ENCODE peak calls at places on chromosomes 5 and 9, in seven cellular contexts. Z is body of pancreas; P is DMS153; V is activated CD4-positive, alpha-beta T cell treated with anti-CD3 and anti-CD28 coated beads for 36 hours; Y is stimulated activated naive CD4-positive, alpha-beta T cell treated with Interleukin-2 at 50 U/mL for 16 hours; K is stimulated activated CD8-positive, alpha-beta memory T cell treated with anti-CD3 and anti-CD28 coated beads, Interleukin-2, amount 100 ng/mL, for 1 hour; M is AG08396. C is an unnamed sample.

GRCh38 chr9:127612993-127613954 is 1.2 kb downstream of the STXBP1 start:
- DNase-seq in Z (peak; percentile 53), P (peak; percentile 22), V (peak; percentile 52), Y (peak; percentile 19), K (peak; percentile 7), M (peak; percentile 79), C (peak; percentile 80)

GRCh38 chr9:73683862-73684591 is 532.4 kb downstream of the ANXA1 start:
- DNase-seq in Z (no peak), P (peak; percentile 47), V (no peak), Y (no peak), K (no peak), M (peak; percentile 3), C (no peak)

GRCh38 chr9:93813687-93814560 is 141.2 kb downstream of the BARX1 start:
- DNase-seq in Z (no peak), P (peak; percentile 98), V (no peak), Y (no peak), K (no peak), M (no peak), C (no peak)

GRCh38 chr5:149792540-149792939 is 62.4 kb downstream of the PPARGC1B start:
- DNase-seq in Z (no peak), P (no peak), V (no peak), Y (no peak), K (no peak), M (no peak), C (no peak)

GRCh38 chr5:171342362-171343111 is 33.5 kb downstream of the TLX3 start:
- DNase-seq in Z (peak; percentile 45), P (no peak), V (peak; percentile 63), Y (no peak), K (no peak), M (peak; percentile 46), C (no peak)

GRCh38 chr5:40652441-40653220 is 27.1 kb upstream of the PTGER4 start:
- DNase-seq in Z (no peak), P (no peak), V (peak; percentile 49), Y (no peak), K (no peak), M (no peak), C (no peak)

GRCh38 chr5:72194846-72195245 is 87.6 kb downstream of the MAP1B start:
- DNase-seq in Z (no peak), P (no peak), V (peak; percentile 61), Y (peak; percentile 32), K (no peak), M (no peak), C (no peak)

GRCh38 chr5:14417232-14417730 is 164.3 kb upstream of the OTULINL start:
- DNase-seq in Z (no peak), P (no peak), V (no peak), Y (no peak), K (no peak), M (no peak), C (no peak)

GRCh38 chr5:175873090-175873454 is 1.7 kb downstream of the CPLX2 start:
- DNase-seq in Z (no peak), P (no peak), V (peak; percentile 55), Y (no peak), K (no peak), M (peak; percentile 36), C (no peak)

GRCh38 chr9:129319076-129319937 is 141.2 kb upstream of the IER5L start:
- DNase-seq in Z (peak; percentile 10), P (no peak), V (no peak), Y (no peak), K (no peak), M (no peak), C (peak; percentile 69)

GRCh38 chr5:150402226-150402773 is 10.4 kb downstream of the CD74 start:
- DNase-seq in Z (no peak), P (no peak), V (no peak), Y (no peak), K (no peak), M (no peak), C (no peak)

GRCh38 chr9:137114220-137114612 is 317 bp downstream of the DPP7 start:
- DNase-seq in Z (no peak), P (no peak), V (peak; percentile 39), Y (no peak), K (no peak), M (no peak), C (no peak)

GRCh38 chr5:76849767-76850291 is at the start of gene S100Z:
- DNase-seq in Z (no peak), P (no peak), V (peak; percentile 66), Y (peak; percentile 19), K (peak; percentile 5), M (no peak), C (no peak)

GRCh38 chr5:72779520-72779919 is 36.9 kb upstream of the TNPO1 start:
- DNase-seq in Z (no peak), P (no peak), V (no peak), Y (no peak), K (no peak), M (no peak), C (no peak)

GRCh38 chr5:141558150-141558549 is 60.6 kb downstream of the DIAPH1 start:
- DNase-seq in Z (no peak), P (no peak), V (no peak), Y (no peak), K (no peak), M (no peak), C (no peak)

GRCh38 chr5:151664694-151665583 is 21.8 kb downstream of the SPARC start:
- DNase-seq in Z (no peak), P (no peak), V (no peak), Y (no peak), K (no peak), M (no peak), C (no peak)

GRCh38 chr9:36575411-36575882 is 2.8 kb downstream of the MELK start:
- DNase-seq in Z (no peak), P (no peak), V (no peak), Y (no peak), K (no peak), M (no peak), C (no peak)

GRCh38 chr5:124043456-124043855 is 531.5 kb downstream of the CSNK1G3 start:
- DNase-seq in Z (no peak), P (no peak), V (no peak), Y (no peak), K (no peak), M (no peak), C (no peak)

GRCh38 chr5:177498013-177498847 is 826 bp upstream of the PDLIM7 start:
- DNase-seq in Z (no peak), P (no peak), V (peak; percentile 63), Y (no peak), K (no peak), M (no peak), C (no peak)

GRCh38 chr9:71541436-71541835 is 226.9 kb downstream of the CEMIP2 start:
- DNase-seq in Z (no peak), P (no peak), V (no peak), Y (no peak), K (no peak), M (no peak), C (no peak)

GRCh38 chr9:100492952-100493351 is 20.0 kb downstream of the TMEFF1 start:
- DNase-seq in Z (no peak), P (no peak), V (no peak), Y (no peak), K (no peak), M (peak; percentile 40), C (no peak)

GRCh38 chr9:89427621-89428221 is 70.2 kb downstream of the SEMA4D start:
- DNase-seq in Z (no peak), P (no peak), V (peak; percentile 92), Y (peak; percentile 82), K (peak; percentile 65), M (no peak), C (no peak)

GRCh38 chr5:36590513-36591286 is 15.7 kb upstream of the SLC1A3 start:
- DNase-seq in Z (no peak), P (no peak), V (no peak), Y (no peak), K (no peak), M (no peak), C (no peak)

GRCh38 chr5:34586117-34586885 is 69.8 kb upstream of the RAI14 start:
- DNase-seq in Z (no peak), P (no peak), V (peak; percentile 6), Y (no peak), K (no peak), M (peak; percentile 62), C (no peak)

C was measured in tibial artery.